ENCODE peak calls at places on chromosome 20, in nine cellular contexts. One of them, this sample, is unnamed.

GRCh38 chr20:57708694-57709673 is 831 bp downstream of the PMEPA1 start:
- DNase-seq in NCI-H82: peak
- DNase-seq in effector CD4-positive, alpha-beta T cell: peak
- DNase-seq in CD4-positive, alpha-beta memory T cell: peak
- DNase-seq in activated CD4-positive, alpha-beta T cell treated with anti-CD3 and anti-CD28 coated beads for 4 hours: peak
- DNase-seq in G401: no peak
- DNase-seq in A549: no peak
- DNase-seq in transverse colon: no peak
- DNase-seq in GM12865: no peak
- DNase-seq in this sample: no peak

GRCh38 chr20:43292221-43292620 is 102.5 kb upstream of the PTPRT start:
- DNase-seq in effector CD4-positive, alpha-beta T cell: no peak
- DNase-seq in CD4-positive, alpha-beta memory T cell: no peak
- DNase-seq in G401: no peak
- DNase-seq in NCI-H82: no peak
- DNase-seq in GM12865: no peak
- DNase-seq in activated CD4-positive, alpha-beta T cell treated with anti-CD3 and anti-CD28 coated beads for 4 hours: no peak
- DNase-seq in transverse colon: no peak
- DNase-seq in A549: no peak
- DNase-seq in this sample: no peak

GRCh38 chr20:21529863-21530262 is 16.0 kb upstream of the NKX2-2 start:
- DNase-seq in G401: no peak
- DNase-seq in transverse colon: no peak
- DNase-seq in CD4-positive, alpha-beta memory T cell: no peak
- DNase-seq in effector CD4-positive, alpha-beta T cell: no peak
- DNase-seq in NCI-H82: peak
- DNase-seq in A549: no peak
- DNase-seq in GM12865: peak
- DNase-seq in activated CD4-positive, alpha-beta T cell treated with anti-CD3 and anti-CD28 coated beads for 4 hours: no peak
- DNase-seq in this sample: no peak

GRCh38 chr20:44247676-44248419 is 740 bp downstream of the GDAP1L1 start:
- DNase-seq in transverse colon: no peak
- DNase-seq in A549: peak
- DNase-seq in activated CD4-positive, alpha-beta T cell treated with anti-CD3 and anti-CD28 coated beads for 4 hours: no peak
- DNase-seq in G401: peak
- DNase-seq in CD4-positive, alpha-beta memory T cell: no peak
- DNase-seq in GM12865: peak
- DNase-seq in effector CD4-positive, alpha-beta T cell: no peak
- DNase-seq in NCI-H82: peak
- DNase-seq in this sample: no peak

GRCh38 chr20:31560094-31560899 is 44.8 kb upstream of the ID1 start:
- DNase-seq in effector CD4-positive, alpha-beta T cell: peak
- DNase-seq in CD4-positive, alpha-beta memory T cell: peak
- DNase-seq in GM12865: peak
- DNase-seq in activated CD4-positive, alpha-beta T cell treated with anti-CD3 and anti-CD28 coated beads for 4 hours: peak
- DNase-seq in transverse colon: peak
- DNase-seq in NCI-H82: peak
- DNase-seq in G401: peak
- DNase-seq in A549: peak
- DNase-seq in this sample: no peak

GRCh38 chr20:7387638-7388193 is 552.5 kb downstream of the HAO1 start:
- DNase-seq in CD4-positive, alpha-beta memory T cell: no peak
- DNase-seq in activated CD4-positive, alpha-beta T cell treated with anti-CD3 and anti-CD28 coated beads for 4 hours: no peak
- DNase-seq in A549: no peak
- DNase-seq in G401: no peak
- DNase-seq in effector CD4-positive, alpha-beta T cell: no peak
- DNase-seq in NCI-H82: no peak
- DNase-seq in transverse colon: no peak
- DNase-seq in GM12865: no peak
- DNase-seq in this sample: no peak

GRCh38 chr20:51419646-51420045 is 122.9 kb downstream of the NFATC2 start:
- DNase-seq in NCI-H82: peak
- DNase-seq in GM12865: no peak
- DNase-seq in CD4-positive, alpha-beta memory T cell: no peak
- DNase-seq in effector CD4-positive, alpha-beta T cell: no peak
- DNase-seq in G401: no peak
- DNase-seq in activated CD4-positive, alpha-beta T cell treated with anti-CD3 and anti-CD28 coated beads for 4 hours: no peak
- DNase-seq in transverse colon: no peak
- DNase-seq in A549: no peak
- DNase-seq in this sample: no peak

GRCh38 chr20:57678340-57678739 is 31.5 kb downstream of the PMEPA1 start:
- DNase-seq in A549: no peak
- DNase-seq in G401: peak
- DNase-seq in activated CD4-positive, alpha-beta T cell treated with anti-CD3 and anti-CD28 coated beads for 4 hours: no peak
- DNase-seq in CD4-positive, alpha-beta memory T cell: no peak
- DNase-seq in effector CD4-positive, alpha-beta T cell: no peak
- DNase-seq in GM12865: no peak
- DNase-seq in transverse colon: peak
- DNase-seq in NCI-H82: peak
- DNase-seq in this sample: no peak

GRCh38 chr20:24118781-24119175 is 130.2 kb upstream of the GGTLC1 start:
- DNase-seq in activated CD4-positive, alpha-beta T cell treated with anti-CD3 and anti-CD28 coated beads for 4 hours: no peak
- DNase-seq in transverse colon: no peak
- DNase-seq in NCI-H82: peak
- DNase-seq in G401: no peak
- DNase-seq in CD4-positive, alpha-beta memory T cell: no peak
- DNase-seq in effector CD4-positive, alpha-beta T cell: no peak
- DNase-seq in A549: no peak
- DNase-seq in GM12865: no peak
- DNase-seq in this sample: no peak

GRCh38 chr20:38725959-38726848 is 1.9 kb downstream of the SLC32A1 start:
- DNase-seq in G401: peak
- DNase-seq in A549: peak
- DNase-seq in CD4-positive, alpha-beta memory T cell: no peak
- DNase-seq in activated CD4-positive, alpha-beta T cell treated with anti-CD3 and anti-CD28 coated beads for 4 hours: peak
- DNase-seq in effector CD4-positive, alpha-beta T cell: no peak
- DNase-seq in transverse colon: peak
- DNase-seq in GM12865: peak
- DNase-seq in NCI-H82: peak
- DNase-seq in this sample: peak

GRCh38 chr20:3653921-3654320 is 9.3 kb downstream of the GFRA4 start:
- DNase-seq in GM12865: no peak
- DNase-seq in transverse colon: no peak
- DNase-seq in activated CD4-positive, alpha-beta T cell treated with anti-CD3 and anti-CD28 coated beads for 4 hours: no peak
- DNase-seq in CD4-positive, alpha-beta memory T cell: no peak
- DNase-seq in A549: no peak
- DNase-seq in NCI-H82: no peak
- DNase-seq in G401: no peak
- DNase-seq in effector CD4-positive, alpha-beta T cell: no peak
- DNase-seq in this sample: no peak

GRCh38 chr20:38674178-38675133 is 49.8 kb upstream of the SLC32A1 start:
- DNase-seq in G401: peak
- DNase-seq in activated CD4-positive, alpha-beta T cell treated with anti-CD3 and anti-CD28 coated beads for 4 hours: peak
- DNase-seq in transverse colon: peak
- DNase-seq in effector CD4-positive, alpha-beta T cell: peak
- DNase-seq in A549: no peak
- DNase-seq in NCI-H82: peak
- DNase-seq in CD4-positive, alpha-beta memory T cell: peak
- DNase-seq in GM12865: peak
- DNase-seq in this sample: peak

GRCh38 chr20:19860742-19861141 is 102.7 kb downstream of the RIN2 start:
- DNase-seq in transverse colon: no peak
- DNase-seq in activated CD4-positive, alpha-beta T cell treated with anti-CD3 and anti-CD28 coated beads for 4 hours: no peak
- DNase-seq in GM12865: no peak
- DNase-seq in CD4-positive, alpha-beta memory T cell: no peak
- DNase-seq in NCI-H82: no peak
- DNase-seq in G401: no peak
- DNase-seq in A549: peak
- DNase-seq in effector CD4-positive, alpha-beta T cell: no peak
- DNase-seq in this sample: no peak

This sample was measured in D721Med.